ENCODE peak calls at places on chromosomes 16 and 17, in four cellular contexts. A is retina, N is AG10803, U is smooth muscle cell of the brain vasculature. K is an unnamed sample.

GRCh38 chr17:72126575-72127486 is 6.0 kb downstream of the SOX9 start:
- DNase-seq in U (no peak), N (peak), A (no peak), K (no peak)

GRCh38 chr17:17516315-17516930 is 20.2 kb upstream of the RASD1 start:
- DNase-seq in U (no peak), A (no peak), N (no peak), K (no peak)

GRCh38 chr17:27741361-27741861 is 58.9 kb downstream of the NOS2 start:
- DNase-seq in N (peak), A (no peak), U (no peak), K (no peak)

GRCh38 chr17:28925912-28926365 is 23.1 kb upstream of the DHRS13 start:
- DNase-seq in U (no peak), A (no peak), N (peak), K (peak)

GRCh38 chr16:87956169-87956770 is 5.0 kb downstream of the BANP start:
- DNase-seq in U (no peak), A (no peak), N (peak), K (no peak)

GRCh38 chr16:56617212-56618085 is 8.1 kb upstream of the MT1E start:
- DNase-seq in N (peak), U (no peak), A (peak), K (no peak)

GRCh38 chr16:64893386-64893785 is 228.5 kb downstream of the CDH11 start:
- DNase-seq in A (no peak), N (peak), U (no peak), K (no peak)

GRCh38 chr16:72877374-72878028 is 170.4 kb downstream of the ZFHX3 start:
- DNase-seq in N (peak), U (no peak), A (no peak), K (no peak)

GRCh38 chr17:79842136-79842655 is 3.0 kb upstream of the CBX4 start:
- DNase-seq in U (no peak), A (no peak), N (no peak), K (no peak)

GRCh38 chr17:81939881-81940385 is 2.8 kb upstream of the PYCR1 start:
- DNase-seq in A (no peak), U (no peak), N (peak), K (no peak)

GRCh38 chr17:21466550-21466949 is 90.4 kb downstream of the KCNJ12 start:
- DNase-seq in A (no peak), N (no peak), U (no peak), K (no peak)

GRCh38 chr16:50781043-50781442 is 39.2 kb downstream of the CYLD start:
- DNase-seq in U (no peak), A (no peak), N (no peak), K (no peak)

GRCh38 chr16:66084306-66084705 is 282.2 kb upstream of the CDH5 start:
- DNase-seq in A (no peak), U (no peak), N (peak), K (no peak)

GRCh38 chr16:471353-472198 is 46.1 kb downstream of the RAB11FIP3 start:
- DNase-seq in A (peak), U (no peak), N (peak), K (no peak)

GRCh38 chr17:79082311-79083190 is 7.9 kb downstream of the ENGASE start:
- DNase-seq in A (peak), U (no peak), N (peak), K (no peak)

GRCh38 chr16:57038151-57038550 is 48.8 kb downstream of the NLRC5 start:
- DNase-seq in U (no peak), A (no peak), N (peak), K (no peak)

GRCh38 chr17:67680445-67681224 is 37.1 kb upstream of the NOL11 start:
- DNase-seq in U (no peak), N (no peak), A (no peak), K (no peak)

GRCh38 chr16:30741461-30741914 is 6.7 kb upstream of the PHKG2 start:
- DNase-seq in N (peak), A (no peak), U (no peak), K (no peak)

GRCh38 chr17:71769850-71770249 is 351.0 kb upstream of the SOX9 start:
- DNase-seq in N (no peak), A (no peak), U (no peak), K (no peak)

GRCh38 chr17:27633312-27634025 is 2.5 kb downstream of the LGALS9 start:
- DNase-seq in U (no peak), N (peak), A (no peak), K (no peak)

GRCh38 chr16:57132470-57132869 is 40.1 kb downstream of the CPNE2 start:
- DNase-seq in N (no peak), A (no peak), U (no peak), K (no peak)

GRCh38 chr17:33955461-33955860 is 299.6 kb upstream of the CCL2 start:
- DNase-seq in N (no peak), A (no peak), U (no peak), K (no peak)

GRCh38 chr16:68972720-68973119 is 129.4 kb downstream of the TANGO6 start:
- DNase-seq in N (peak), A (peak), U (no peak), K (no peak)

GRCh38 chr16:23803591-23804123 is 32.1 kb upstream of the PRKCB start:
- DNase-seq in U (no peak), A (peak), N (peak), K (no peak)

GRCh38 chr17:57586099-57586702 is 158.9 kb downstream of the CCDC182 start:
- DNase-seq in A (peak), U (no peak), N (no peak), K (no peak)

GRCh38 chr16:69482410-69482951 is 58.1 kb downstream of the CYB5B start:
- DNase-seq in A (peak), U (peak), N (peak), K (peak)

GRCh38 chr17:703081-703875 is 11.4 kb downstream of the VPS53 start:
- DNase-seq in A (no peak), U (no peak), N (no peak), K (no peak)

GRCh38 chr16:11780988-11781680 is 15.9 kb downstream of the ZC3H7A start:
- DNase-seq in A (peak), N (no peak), U (no peak), K (no peak)

GRCh38 chr16:19808061-19808621 is 76.5 kb downstream of the GPRC5B start:
- DNase-seq in N (no peak), A (peak), U (no peak), K (no peak)

GRCh38 chr17:64492481-64493109 is 4.3 kb downstream of the POLG2 start:
- DNase-seq in U (no peak), N (no peak), A (no peak), K (no peak)

GRCh38 chr17:33049781-33050414 is 58.3 kb downstream of the SPACA3 start:
- DNase-seq in N (peak), A (peak), U (no peak), K (no peak)

GRCh38 chr16:86809458-86809955 is 231.2 kb downstream of the FOXL1 start:
- DNase-seq in N (peak), U (peak), A (no peak), K (no peak)

GRCh38 chr16:24990803-24991202 is 24.4 kb downstream of the ARHGAP17 start:
- DNase-seq in A (no peak), U (no peak), N (no peak), K (no peak)

GRCh38 chr16:19804538-19805323 is 79.9 kb downstream of the GPRC5B start:
- DNase-seq in A (no peak), U (no peak), N (no peak), K (peak)

GRCh38 chr16:56372013-56372634 is 53.2 kb downstream of the AMFR start:
- DNase-seq in N (no peak), U (no peak), A (no peak), K (no peak)

GRCh38 chr17:77363821-77364361 is 223.1 kb downstream of the SEC14L1 start:
- DNase-seq in U (no peak), A (peak), N (no peak), K (no peak)

GRCh38 chr16:86363057-86363490 is 147.3 kb upstream of the FOXF1 start:
- DNase-seq in A (no peak), N (peak), U (no peak), K (no peak)

K was measured in NCI-H2107.